ENCODE peak calls at places on chromosomes 3 and 15, in six cellular contexts. Z is pancreas, D is nephron progenitor cell, Y is choroid plexus epithelial cell, K is left ventricle myocardium inferior, T is stomach. U is an unnamed sample.
A peak's percentile ranks its signal among the peaks of the same experiment; 100 is the strongest.

GRCh38 chr3:42864321-42864950 is 11.2 kb downstream of the CYP8B1 start:
- DNase-seq in K (no peak), Y (no peak), D (no peak), Z (no peak), T (no peak), U (no peak)

GRCh38 chr15:81795899-81796298 is 249.9 kb downstream of the MEX3B start:
- DNase-seq in D (no peak), Y (no peak), T (no peak), K (no peak), Z (no peak), U (no peak)

GRCh38 chr3:77320514-77320913 is 280.6 kb downstream of the ROBO2 start:
- DNase-seq in K (no peak), Z (no peak), T (no peak), D (peak; percentile 16), Y (peak; percentile 85), U (peak; percentile 36)

GRCh38 chr3:157493627-157494550 is 9.3 kb downstream of the VEPH1 start:
- DNase-seq in D (no peak), Z (no peak), T (no peak), Y (peak; percentile 82), K (no peak), U (peak; percentile 70)

GRCh38 chr3:130800829-130801228 is 54.2 kb upstream of the PIK3R4 start:
- DNase-seq in Y (no peak), T (no peak), D (no peak), K (no peak), Z (no peak), U (peak; percentile 4)

GRCh38 chr3:123042413-123042812 is 14.8 kb upstream of the SEMA5B start:
- DNase-seq in T (no peak), Z (no peak), K (no peak), Y (no peak), D (no peak), U (no peak)

GRCh38 chr3:33592999-33593398 is 125.1 kb downstream of the CLASP2 start:
- DNase-seq in D (no peak), T (no peak), K (no peak), Y (no peak), Z (no peak), U (no peak)

GRCh38 chr3:134367869-134368750 is 6.1 kb downstream of the AMOTL2 start:
- DNase-seq in K (no peak), D (no peak), Z (no peak), T (no peak), Y (no peak), U (no peak)

GRCh38 chr3:64687381-64687780 is 419 bp downstream of the ADAMTS9 start:
- DNase-seq in Y (no peak), K (no peak), T (no peak), Z (peak; percentile 71), D (no peak), U (peak; percentile 14)
- TF ChIP-seq CTCF in Y (no peak), K (no peak), T (no peak), Z (no peak), D (no peak), U (no peak)

GRCh38 chr3:40108643-40109042 is 200.9 kb upstream of the EIF1B start:
- DNase-seq in D (no peak), Z (no peak), T (no peak), Y (no peak), K (no peak), U (peak; percentile 21)

GRCh38 chr3:40104441-40104840 is 205.1 kb upstream of the EIF1B start:
- DNase-seq in T (no peak), Y (no peak), Z (no peak), D (no peak), K (no peak), U (peak; percentile 34)

DNA sequence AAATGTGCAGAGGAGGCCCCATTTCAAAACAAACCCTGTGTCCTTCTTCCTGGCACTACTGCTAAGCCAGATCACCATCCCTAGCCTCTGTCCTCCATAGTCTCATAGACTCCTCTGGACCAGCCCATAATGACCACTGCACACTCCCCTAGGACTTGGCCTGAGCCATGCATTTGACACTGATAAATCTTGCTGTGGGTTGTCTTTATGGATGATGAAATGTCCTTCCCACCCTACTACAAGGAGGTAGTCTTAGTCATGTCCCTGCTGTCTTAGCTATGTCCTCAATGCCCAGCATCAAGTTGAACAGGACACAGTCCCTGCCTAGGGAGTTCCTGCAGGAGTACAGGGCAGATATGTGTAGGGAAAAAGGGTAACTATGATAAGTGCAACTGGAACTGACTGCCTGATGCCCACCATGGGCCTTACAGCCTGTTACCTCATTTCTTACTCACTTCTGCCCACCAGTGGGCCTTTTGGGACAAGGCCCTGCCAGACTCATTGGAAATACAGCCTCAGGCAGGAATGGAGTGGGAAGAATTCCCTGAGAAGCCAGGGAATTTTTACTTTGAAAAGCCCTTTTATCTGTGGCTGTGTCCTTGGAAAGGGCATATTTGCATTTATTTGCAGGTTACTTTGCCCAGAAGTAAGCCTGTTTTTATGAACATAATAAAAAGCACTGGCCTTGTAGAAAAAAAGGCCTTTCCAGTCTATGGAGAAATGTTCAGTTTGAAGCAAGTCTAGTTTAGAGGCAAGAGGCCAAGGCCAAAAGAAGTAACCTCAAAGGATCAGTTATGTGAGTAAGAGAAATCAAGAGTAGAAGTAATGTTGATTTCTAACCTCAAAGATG is 199.6 kb upstream of the EIF1B start:
- DNase-seq in Z (no peak), Y (no peak), K (no peak), D (peak; percentile 13), T (no peak), U (peak; percentile 22)
- TF ChIP-seq CTCF in Z (no peak), Y (peak; percentile 19), K (peak; percentile 20), D (peak; percentile 37), T (no peak), U (no peak)

DNA sequence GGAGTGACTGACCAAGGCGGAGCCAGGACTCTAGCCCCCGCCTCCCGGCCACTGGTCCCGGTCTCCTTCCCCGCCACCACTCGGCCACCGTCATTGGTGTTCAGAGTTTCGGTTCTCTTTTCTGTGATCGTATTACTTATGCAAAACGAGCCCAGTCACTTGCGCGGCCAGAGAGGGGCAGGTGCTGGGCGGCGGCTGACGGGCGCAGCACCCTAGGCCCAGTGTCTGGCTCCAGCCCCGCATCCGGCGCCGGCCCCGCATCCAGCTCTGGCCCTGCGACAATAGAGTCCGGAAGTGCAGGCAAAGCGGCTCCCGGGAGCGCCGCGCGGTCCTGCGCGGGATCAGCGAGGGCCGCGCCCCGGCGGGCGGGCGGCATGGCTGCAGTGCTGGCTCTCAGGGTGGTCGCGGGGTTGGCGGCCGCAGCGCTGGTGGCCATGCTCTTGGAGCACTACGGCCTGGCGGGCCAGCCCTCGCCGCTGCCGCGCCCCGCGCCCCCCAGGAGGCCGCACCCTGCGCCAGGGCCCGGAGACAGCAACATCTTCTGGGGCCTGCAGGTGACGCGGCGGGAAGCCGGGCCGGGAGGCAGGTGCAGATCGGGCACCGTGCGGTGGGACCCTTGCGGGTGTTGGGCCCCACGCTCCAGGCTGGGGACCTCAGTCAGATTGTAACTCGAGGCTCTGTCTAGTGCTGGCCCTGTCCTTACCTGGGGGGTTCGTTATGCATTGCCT is at the start of gene TMEM62:
- DNase-seq in D (peak; percentile 76), Z (peak; percentile 94), T (peak; percentile 93), Y (peak; percentile 28), K (peak; percentile 85), U (peak; percentile 87)
- TF ChIP-seq CTCF in D (no peak), Z (no peak), T (no peak), Y (no peak), K (no peak), U (no peak)

DNA sequence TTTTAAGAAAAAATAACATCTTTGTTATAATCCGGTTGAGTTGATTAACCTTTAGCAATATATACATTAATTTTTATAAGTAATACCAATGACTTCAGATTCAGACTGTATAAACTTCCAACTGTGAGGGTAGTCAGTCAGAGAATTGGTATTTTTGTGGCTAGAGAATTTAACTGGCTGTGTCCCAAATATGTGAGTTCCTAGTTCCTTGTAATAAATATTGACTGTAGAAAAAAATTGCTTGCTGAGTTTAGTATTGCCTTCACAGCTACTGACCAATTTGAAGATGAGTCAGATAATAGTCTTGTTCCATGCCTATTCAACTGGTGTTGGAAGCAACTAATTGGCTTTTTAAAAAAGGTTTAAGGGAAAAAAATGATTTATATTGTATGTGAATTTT is 210.8 kb downstream of the GAP43 start:
- DNase-seq in D (no peak), Z (no peak), K (no peak), Y (peak; percentile 92), T (no peak), U (no peak)
- TF ChIP-seq CTCF in D (no peak), Z (no peak), K (no peak), Y (no peak), T (no peak), U (no peak)

DNA sequence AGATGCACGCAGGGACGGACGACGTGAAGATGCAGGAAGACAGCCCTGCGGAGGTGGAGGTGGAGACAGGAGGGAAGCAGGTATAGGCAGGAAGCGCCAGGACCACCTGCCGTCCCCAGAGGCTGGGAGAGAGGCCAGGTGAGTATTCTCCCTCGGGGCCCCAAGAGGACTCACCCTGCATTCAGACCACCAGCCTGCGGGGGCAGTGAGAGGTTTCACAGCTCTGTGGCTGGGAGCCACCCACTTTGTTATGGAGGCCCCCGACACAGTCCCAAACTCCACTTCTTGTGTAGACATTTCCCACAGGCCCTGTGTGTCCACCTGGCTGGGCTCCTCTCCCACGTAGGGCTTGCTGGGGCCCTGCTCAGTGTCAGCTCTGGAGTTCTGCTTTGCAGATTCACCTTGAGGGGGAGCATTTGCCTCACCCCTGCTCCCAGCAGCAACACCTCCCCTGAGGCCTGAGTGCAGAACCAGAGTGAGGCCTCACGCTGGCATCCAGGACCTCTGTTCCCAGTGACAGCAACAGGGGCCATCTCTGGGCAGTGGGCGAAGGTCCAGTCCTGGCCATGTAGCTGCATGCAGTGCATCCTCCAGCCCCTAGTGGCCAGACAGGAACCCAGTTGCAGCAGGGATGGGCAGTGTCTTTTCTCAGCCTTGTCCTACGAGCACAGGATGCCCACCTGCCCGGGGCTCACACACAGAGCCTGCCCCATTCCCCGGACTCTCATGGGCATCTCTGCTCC is 119.4 kb upstream of the IQSEC1 start:
- DNase-seq in Z (peak; percentile 20), D (peak; percentile 35), Y (peak; percentile 27), T (no peak), K (no peak), U (peak; percentile 11)
- TF ChIP-seq CTCF in Z (no peak), D (peak; percentile 49), Y (peak; percentile 59), T (no peak), K (peak; percentile 33), U (peak; percentile 14)

DNA sequence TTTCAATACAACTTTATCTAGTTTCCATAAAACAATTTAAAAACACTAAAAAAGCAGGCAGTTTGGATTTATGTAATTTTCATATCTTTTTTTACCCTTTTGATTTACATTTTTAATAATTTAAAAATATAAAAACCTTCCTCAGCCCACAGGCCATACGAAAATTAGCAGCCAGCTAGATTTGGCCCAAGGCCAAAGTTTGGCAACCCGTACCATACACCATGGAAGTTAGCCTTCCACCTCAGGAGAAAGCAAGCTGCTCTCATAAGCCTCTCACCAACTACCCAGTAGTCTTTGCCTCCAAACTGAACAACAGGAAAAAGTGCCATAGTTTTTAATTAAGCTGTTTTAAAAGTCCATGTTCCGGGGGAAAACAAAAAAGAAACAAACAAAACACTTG is 107.3 kb upstream of the TRIM42 start:
- DNase-seq in Z (no peak), Y (no peak), K (no peak), T (peak; percentile 32), D (no peak), U (no peak)
- TF ChIP-seq CTCF in Z (no peak), Y (no peak), K (no peak), T (no peak), D (no peak), U (no peak)